ENCODE peak calls at places on chromosomes 3 and 15, in nine cellular contexts. One of them, this sample, is unnamed.

GRCh38 chr15:75727851-75728715 is 15.4 kb upstream of the CSPG4 start:
- DNase-seq in fibroblast of mammary gland: peak
- DNase-seq in activated effector memory CD4-positive, alpha-beta T cell treated with anti-CD3 and anti-CD28 coated beads, Interleukin-2, amount 50 U/mL, for 16 hours: peak
- DNase-seq in mucosa of descending colon: peak
- DNase-seq in islet precursor cell: no peak
- DNase-seq in smooth muscle cell of the brain vasculature: no peak
- DNase-seq in naive B cell: peak
- DNase-seq in Right ventricle myocardium superior: peak
- DNase-seq in hepatocyte: peak
- DNase-seq in this sample: peak

GRCh38 chr15:101264911-101265641 is 12.2 kb downstream of the SELENOS start:
- DNase-seq in fibroblast of mammary gland: no peak
- DNase-seq in activated effector memory CD4-positive, alpha-beta T cell treated with anti-CD3 and anti-CD28 coated beads, Interleukin-2, amount 50 U/mL, for 16 hours: no peak
- DNase-seq in mucosa of descending colon: no peak
- DNase-seq in islet precursor cell: no peak
- DNase-seq in smooth muscle cell of the brain vasculature: no peak
- DNase-seq in naive B cell: no peak
- DNase-seq in Right ventricle myocardium superior: no peak
- DNase-seq in hepatocyte: no peak
- DNase-seq in this sample: no peak

GRCh38 chr3:46978985-46979944 is at the start of gene NBEAL2:
- DNase-seq in fibroblast of mammary gland: peak
- DNase-seq in activated effector memory CD4-positive, alpha-beta T cell treated with anti-CD3 and anti-CD28 coated beads, Interleukin-2, amount 50 U/mL, for 16 hours: peak
- DNase-seq in mucosa of descending colon: peak
- DNase-seq in islet precursor cell: peak
- DNase-seq in smooth muscle cell of the brain vasculature: peak
- DNase-seq in naive B cell: peak
- DNase-seq in Right ventricle myocardium superior: peak
- DNase-seq in hepatocyte: peak
- DNase-seq in this sample: peak

GRCh38 chr15:101039461-101039860 is 120.3 kb downstream of the LRRK1 start:
- DNase-seq in fibroblast of mammary gland: peak
- DNase-seq in activated effector memory CD4-positive, alpha-beta T cell treated with anti-CD3 and anti-CD28 coated beads, Interleukin-2, amount 50 U/mL, for 16 hours: no peak
- DNase-seq in mucosa of descending colon: no peak
- DNase-seq in islet precursor cell: peak
- DNase-seq in smooth muscle cell of the brain vasculature: no peak
- DNase-seq in naive B cell: no peak
- DNase-seq in Right ventricle myocardium superior: no peak
- DNase-seq in hepatocyte: no peak
- DNase-seq in this sample: no peak

GRCh38 chr15:100335335-100335999 is 6.3 kb downstream of the ADAMTS17 start:
- DNase-seq in fibroblast of mammary gland: no peak
- DNase-seq in activated effector memory CD4-positive, alpha-beta T cell treated with anti-CD3 and anti-CD28 coated beads, Interleukin-2, amount 50 U/mL, for 16 hours: no peak
- DNase-seq in mucosa of descending colon: no peak
- DNase-seq in islet precursor cell: peak
- DNase-seq in smooth muscle cell of the brain vasculature: no peak
- DNase-seq in naive B cell: no peak
- DNase-seq in Right ventricle myocardium superior: no peak
- DNase-seq in hepatocyte: no peak
- DNase-seq in this sample: no peak

GRCh38 chr3:185583925-185584324 is 2.2 kb upstream of the SENP2 start:
- DNase-seq in fibroblast of mammary gland: no peak
- DNase-seq in activated effector memory CD4-positive, alpha-beta T cell treated with anti-CD3 and anti-CD28 coated beads, Interleukin-2, amount 50 U/mL, for 16 hours: no peak
- DNase-seq in mucosa of descending colon: no peak
- DNase-seq in islet precursor cell: no peak
- DNase-seq in smooth muscle cell of the brain vasculature: no peak
- DNase-seq in naive B cell: no peak
- DNase-seq in Right ventricle myocardium superior: no peak
- DNase-seq in hepatocyte: peak
- DNase-seq in this sample: no peak

GRCh38 chr3:148866261-148866660 is 1.2 kb downstream of the CPA3 start:
- DNase-seq in fibroblast of mammary gland: no peak
- DNase-seq in activated effector memory CD4-positive, alpha-beta T cell treated with anti-CD3 and anti-CD28 coated beads, Interleukin-2, amount 50 U/mL, for 16 hours: no peak
- DNase-seq in mucosa of descending colon: no peak
- DNase-seq in islet precursor cell: peak
- DNase-seq in smooth muscle cell of the brain vasculature: no peak
- DNase-seq in naive B cell: no peak
- DNase-seq in Right ventricle myocardium superior: no peak
- DNase-seq in hepatocyte: no peak
- DNase-seq in this sample: no peak

GRCh38 chr15:64102497-64102896 is 6.7 kb downstream of the SNX1 start:
- DNase-seq in fibroblast of mammary gland: no peak
- DNase-seq in activated effector memory CD4-positive, alpha-beta T cell treated with anti-CD3 and anti-CD28 coated beads, Interleukin-2, amount 50 U/mL, for 16 hours: no peak
- DNase-seq in mucosa of descending colon: no peak
- DNase-seq in islet precursor cell: no peak
- DNase-seq in smooth muscle cell of the brain vasculature: no peak
- DNase-seq in naive B cell: no peak
- DNase-seq in Right ventricle myocardium superior: no peak
- DNase-seq in hepatocyte: no peak
- DNase-seq in this sample: no peak

GRCh38 chr15:101368086-101368780 is 73.2 kb upstream of the SNRPA1 start:
- DNase-seq in fibroblast of mammary gland: no peak
- DNase-seq in activated effector memory CD4-positive, alpha-beta T cell treated with anti-CD3 and anti-CD28 coated beads, Interleukin-2, amount 50 U/mL, for 16 hours: no peak
- DNase-seq in mucosa of descending colon: no peak
- DNase-seq in islet precursor cell: peak
- DNase-seq in smooth muscle cell of the brain vasculature: no peak
- DNase-seq in naive B cell: no peak
- DNase-seq in Right ventricle myocardium superior: peak
- DNase-seq in hepatocyte: no peak
- DNase-seq in this sample: no peak

GRCh38 chr3:110881069-110881468 is 190.5 kb upstream of the NECTIN3 start:
- DNase-seq in fibroblast of mammary gland: peak
- DNase-seq in activated effector memory CD4-positive, alpha-beta T cell treated with anti-CD3 and anti-CD28 coated beads, Interleukin-2, amount 50 U/mL, for 16 hours: no peak
- DNase-seq in mucosa of descending colon: peak
- DNase-seq in islet precursor cell: peak
- DNase-seq in smooth muscle cell of the brain vasculature: no peak
- DNase-seq in naive B cell: no peak
- DNase-seq in Right ventricle myocardium superior: peak
- DNase-seq in hepatocyte: peak
- DNase-seq in this sample: no peak

GRCh38 chr3:192929146-192929545 is 11.5 kb upstream of the MB21D2 start:
- DNase-seq in fibroblast of mammary gland: no peak
- DNase-seq in activated effector memory CD4-positive, alpha-beta T cell treated with anti-CD3 and anti-CD28 coated beads, Interleukin-2, amount 50 U/mL, for 16 hours: no peak
- DNase-seq in mucosa of descending colon: no peak
- DNase-seq in islet precursor cell: no peak
- DNase-seq in smooth muscle cell of the brain vasculature: no peak
- DNase-seq in naive B cell: no peak
- DNase-seq in Right ventricle myocardium superior: no peak
- DNase-seq in hepatocyte: no peak
- DNase-seq in this sample: no peak

GRCh38 chr15:28875461-28875965 is 10.3 kb upstream of the APBA2 start:
- DNase-seq in fibroblast of mammary gland: no peak
- DNase-seq in activated effector memory CD4-positive, alpha-beta T cell treated with anti-CD3 and anti-CD28 coated beads, Interleukin-2, amount 50 U/mL, for 16 hours: no peak
- DNase-seq in mucosa of descending colon: no peak
- DNase-seq in islet precursor cell: no peak
- DNase-seq in smooth muscle cell of the brain vasculature: no peak
- DNase-seq in naive B cell: no peak
- DNase-seq in Right ventricle myocardium superior: no peak
- DNase-seq in hepatocyte: no peak
- DNase-seq in this sample: no peak

GRCh38 chr3:56957520-56957919 is 102.9 kb upstream of the SPATA12 start:
- DNase-seq in fibroblast of mammary gland: no peak
- DNase-seq in activated effector memory CD4-positive, alpha-beta T cell treated with anti-CD3 and anti-CD28 coated beads, Interleukin-2, amount 50 U/mL, for 16 hours: no peak
- DNase-seq in mucosa of descending colon: no peak
- DNase-seq in islet precursor cell: no peak
- DNase-seq in smooth muscle cell of the brain vasculature: no peak
- DNase-seq in naive B cell: no peak
- DNase-seq in Right ventricle myocardium superior: no peak
- DNase-seq in hepatocyte: no peak
- DNase-seq in this sample: no peak

GRCh38 chr3:176075491-176075890 is 1121.8 kb downstream of the TBL1XR1 start:
- DNase-seq in fibroblast of mammary gland: no peak
- DNase-seq in activated effector memory CD4-positive, alpha-beta T cell treated with anti-CD3 and anti-CD28 coated beads, Interleukin-2, amount 50 U/mL, for 16 hours: no peak
- DNase-seq in mucosa of descending colon: no peak
- DNase-seq in islet precursor cell: no peak
- DNase-seq in smooth muscle cell of the brain vasculature: no peak
- DNase-seq in naive B cell: no peak
- DNase-seq in Right ventricle myocardium superior: no peak
- DNase-seq in hepatocyte: no peak
- DNase-seq in this sample: no peak

GRCh38 chr3:40872562-40872961 is 326.7 kb upstream of the CTNNB1 start:
- DNase-seq in fibroblast of mammary gland: no peak
- DNase-seq in activated effector memory CD4-positive, alpha-beta T cell treated with anti-CD3 and anti-CD28 coated beads, Interleukin-2, amount 50 U/mL, for 16 hours: no peak
- DNase-seq in mucosa of descending colon: no peak
- DNase-seq in islet precursor cell: no peak
- DNase-seq in smooth muscle cell of the brain vasculature: no peak
- DNase-seq in naive B cell: no peak
- DNase-seq in Right ventricle myocardium superior: no peak
- DNase-seq in hepatocyte: no peak
- DNase-seq in this sample: no peak

GRCh38 chr15:48049736-48050135 is 71.1 kb upstream of the SLC24A5 start:
- DNase-seq in fibroblast of mammary gland: no peak
- DNase-seq in activated effector memory CD4-positive, alpha-beta T cell treated with anti-CD3 and anti-CD28 coated beads, Interleukin-2, amount 50 U/mL, for 16 hours: no peak
- DNase-seq in mucosa of descending colon: no peak
- DNase-seq in islet precursor cell: no peak
- DNase-seq in smooth muscle cell of the brain vasculature: no peak
- DNase-seq in naive B cell: no peak
- DNase-seq in Right ventricle myocardium superior: no peak
- DNase-seq in hepatocyte: no peak
- DNase-seq in this sample: no peak

GRCh38 chr15:75371486-75371885 is 3.1 kb upstream of the MAN2C1 start:
- DNase-seq in fibroblast of mammary gland: no peak
- DNase-seq in activated effector memory CD4-positive, alpha-beta T cell treated with anti-CD3 and anti-CD28 coated beads, Interleukin-2, amount 50 U/mL, for 16 hours: no peak
- DNase-seq in mucosa of descending colon: no peak
- DNase-seq in islet precursor cell: no peak
- DNase-seq in smooth muscle cell of the brain vasculature: no peak
- DNase-seq in naive B cell: no peak
- DNase-seq in Right ventricle myocardium superior: no peak
- DNase-seq in hepatocyte: no peak
- DNase-seq in this sample: no peak

GRCh38 chr3:193231201-193231600 is 9.8 kb upstream of the PLAAT1 start:
- DNase-seq in fibroblast of mammary gland: no peak
- DNase-seq in activated effector memory CD4-positive, alpha-beta T cell treated with anti-CD3 and anti-CD28 coated beads, Interleukin-2, amount 50 U/mL, for 16 hours: no peak
- DNase-seq in mucosa of descending colon: no peak
- DNase-seq in islet precursor cell: no peak
- DNase-seq in smooth muscle cell of the brain vasculature: no peak
- DNase-seq in naive B cell: no peak
- DNase-seq in Right ventricle myocardium superior: no peak
- DNase-seq in hepatocyte: no peak
- DNase-seq in this sample: no peak

GRCh38 chr15:101517504-101517903 is 28.0 kb upstream of the PCSK6 start:
- DNase-seq in fibroblast of mammary gland: no peak
- DNase-seq in activated effector memory CD4-positive, alpha-beta T cell treated with anti-CD3 and anti-CD28 coated beads, Interleukin-2, amount 50 U/mL, for 16 hours: no peak
- DNase-seq in mucosa of descending colon: no peak
- DNase-seq in islet precursor cell: no peak
- DNase-seq in smooth muscle cell of the brain vasculature: no peak
- DNase-seq in naive B cell: no peak
- DNase-seq in Right ventricle myocardium superior: no peak
- DNase-seq in hepatocyte: no peak
- DNase-seq in this sample: no peak

GRCh38 chr3:180466401-180467005 is 135.5 kb upstream of the TTC14 start:
- DNase-seq in fibroblast of mammary gland: peak
- DNase-seq in activated effector memory CD4-positive, alpha-beta T cell treated with anti-CD3 and anti-CD28 coated beads, Interleukin-2, amount 50 U/mL, for 16 hours: no peak
- DNase-seq in mucosa of descending colon: no peak
- DNase-seq in islet precursor cell: no peak
- DNase-seq in smooth muscle cell of the brain vasculature: no peak
- DNase-seq in naive B cell: no peak
- DNase-seq in Right ventricle myocardium superior: no peak
- DNase-seq in hepatocyte: no peak
- DNase-seq in this sample: no peak

GRCh38 chr15:74134387-74135027 is 4.1 kb downstream of the ISLR2 start:
- DNase-seq in fibroblast of mammary gland: no peak
- DNase-seq in activated effector memory CD4-positive, alpha-beta T cell treated with anti-CD3 and anti-CD28 coated beads, Interleukin-2, amount 50 U/mL, for 16 hours: no peak
- DNase-seq in mucosa of descending colon: peak
- DNase-seq in islet precursor cell: peak
- DNase-seq in smooth muscle cell of the brain vasculature: no peak
- DNase-seq in naive B cell: no peak
- DNase-seq in Right ventricle myocardium superior: peak
- DNase-seq in hepatocyte: peak
- DNase-seq in this sample: no peak

GRCh38 chr3:47578119-47578630 is 490 bp downstream of the CSPG5 start:
- DNase-seq in fibroblast of mammary gland: no peak
- DNase-seq in activated effector memory CD4-positive, alpha-beta T cell treated with anti-CD3 and anti-CD28 coated beads, Interleukin-2, amount 50 U/mL, for 16 hours: peak
- DNase-seq in mucosa of descending colon: peak
- DNase-seq in islet precursor cell: peak
- DNase-seq in smooth muscle cell of the brain vasculature: no peak
- DNase-seq in naive B cell: peak
- DNase-seq in Right ventricle myocardium superior: peak
- DNase-seq in hepatocyte: peak
- DNase-seq in this sample: peak

GRCh38 chr3:131218196-131218595 is 163.4 kb upstream of the NUDT16 start:
- DNase-seq in fibroblast of mammary gland: peak
- DNase-seq in activated effector memory CD4-positive, alpha-beta T cell treated with anti-CD3 and anti-CD28 coated beads, Interleukin-2, amount 50 U/mL, for 16 hours: no peak
- DNase-seq in mucosa of descending colon: no peak
- DNase-seq in islet precursor cell: peak
- DNase-seq in smooth muscle cell of the brain vasculature: peak
- DNase-seq in naive B cell: no peak
- DNase-seq in Right ventricle myocardium superior: no peak
- DNase-seq in hepatocyte: no peak
- DNase-seq in this sample: no peak

GRCh38 chr3:172057059-172057458 is 17.7 kb downstream of the FNDC3B start:
- DNase-seq in fibroblast of mammary gland: no peak
- DNase-seq in activated effector memory CD4-positive, alpha-beta T cell treated with anti-CD3 and anti-CD28 coated beads, Interleukin-2, amount 50 U/mL, for 16 hours: no peak
- DNase-seq in mucosa of descending colon: no peak
- DNase-seq in islet precursor cell: no peak
- DNase-seq in smooth muscle cell of the brain vasculature: no peak
- DNase-seq in naive B cell: no peak
- DNase-seq in Right ventricle myocardium superior: no peak
- DNase-seq in hepatocyte: no peak
- DNase-seq in this sample: no peak

GRCh38 chr3:133928136-133928893 is 32.6 kb upstream of the RAB6B start:
- DNase-seq in fibroblast of mammary gland: no peak
- DNase-seq in activated effector memory CD4-positive, alpha-beta T cell treated with anti-CD3 and anti-CD28 coated beads, Interleukin-2, amount 50 U/mL, for 16 hours: no peak
- DNase-seq in mucosa of descending colon: no peak
- DNase-seq in islet precursor cell: no peak
- DNase-seq in smooth muscle cell of the brain vasculature: no peak
- DNase-seq in naive B cell: no peak
- DNase-seq in Right ventricle myocardium superior: no peak
- DNase-seq in hepatocyte: no peak
- DNase-seq in this sample: no peak

GRCh38 chr15:27873039-27873438 is 226.1 kb downstream of the OCA2 start:
- DNase-seq in fibroblast of mammary gland: no peak
- DNase-seq in activated effector memory CD4-positive, alpha-beta T cell treated with anti-CD3 and anti-CD28 coated beads, Interleukin-2, amount 50 U/mL, for 16 hours: no peak
- DNase-seq in mucosa of descending colon: no peak
- DNase-seq in islet precursor cell: no peak
- DNase-seq in smooth muscle cell of the brain vasculature: no peak
- DNase-seq in naive B cell: no peak
- DNase-seq in Right ventricle myocardium superior: no peak
- DNase-seq in hepatocyte: no peak
- DNase-seq in this sample: no peak

GRCh38 chr3:25069970-25070369 is 358.1 kb upstream of the RARB start:
- DNase-seq in fibroblast of mammary gland: no peak
- DNase-seq in activated effector memory CD4-positive, alpha-beta T cell treated with anti-CD3 and anti-CD28 coated beads, Interleukin-2, amount 50 U/mL, for 16 hours: no peak
- DNase-seq in mucosa of descending colon: no peak
- DNase-seq in islet precursor cell: no peak
- DNase-seq in smooth muscle cell of the brain vasculature: no peak
- DNase-seq in naive B cell: no peak
- DNase-seq in Right ventricle myocardium superior: no peak
- DNase-seq in hepatocyte: no peak
- DNase-seq in this sample: no peak

GRCh38 chr3:34394978-34395748 is 596.7 kb downstream of the PDCD6IP start:
- DNase-seq in fibroblast of mammary gland: no peak
- DNase-seq in activated effector memory CD4-positive, alpha-beta T cell treated with anti-CD3 and anti-CD28 coated beads, Interleukin-2, amount 50 U/mL, for 16 hours: no peak
- DNase-seq in mucosa of descending colon: no peak
- DNase-seq in islet precursor cell: peak
- DNase-seq in smooth muscle cell of the brain vasculature: no peak
- DNase-seq in naive B cell: no peak
- DNase-seq in Right ventricle myocardium superior: no peak
- DNase-seq in hepatocyte: no peak
- DNase-seq in this sample: no peak

GRCh38 chr3:146277953-146278631 is 27.2 kb upstream of the PLSCR4 start:
- DNase-seq in fibroblast of mammary gland: peak
- DNase-seq in activated effector memory CD4-positive, alpha-beta T cell treated with anti-CD3 and anti-CD28 coated beads, Interleukin-2, amount 50 U/mL, for 16 hours: no peak
- DNase-seq in mucosa of descending colon: no peak
- DNase-seq in islet precursor cell: no peak
- DNase-seq in smooth muscle cell of the brain vasculature: peak
- DNase-seq in naive B cell: no peak
- DNase-seq in Right ventricle myocardium superior: no peak
- DNase-seq in hepatocyte: no peak
- DNase-seq in this sample: no peak

GRCh38 chr15:95121191-95121590 is 889.8 kb downstream of the MCTP2 start:
- DNase-seq in fibroblast of mammary gland: no peak
- DNase-seq in activated effector memory CD4-positive, alpha-beta T cell treated with anti-CD3 and anti-CD28 coated beads, Interleukin-2, amount 50 U/mL, for 16 hours: no peak
- DNase-seq in mucosa of descending colon: no peak
- DNase-seq in islet precursor cell: no peak
- DNase-seq in smooth muscle cell of the brain vasculature: no peak
- DNase-seq in naive B cell: no peak
- DNase-seq in Right ventricle myocardium superior: no peak
- DNase-seq in hepatocyte: no peak
- DNase-seq in this sample: no peak

GRCh38 chr3:59717679-59718205 is 667.9 kb upstream of the CFAP20DC start:
- DNase-seq in fibroblast of mammary gland: no peak
- DNase-seq in activated effector memory CD4-positive, alpha-beta T cell treated with anti-CD3 and anti-CD28 coated beads, Interleukin-2, amount 50 U/mL, for 16 hours: no peak
- DNase-seq in mucosa of descending colon: no peak
- DNase-seq in islet precursor cell: peak
- DNase-seq in smooth muscle cell of the brain vasculature: no peak
- DNase-seq in naive B cell: no peak
- DNase-seq in Right ventricle myocardium superior: no peak
- DNase-seq in hepatocyte: no peak
- DNase-seq in this sample: no peak